ENCODE peak calls at places on chromosomes 11 and 22, in ten cellular contexts. N is stimulated activated CD4-positive, alpha-beta T cell treated with anti-CD3 and anti-CD28 coated beads, Interleukin-15, amount 100 ng/mL, for 1 hour; E is myocyte; M is activated CD8-positive, alpha-beta memory T cell treated with anti-CD3 and anti-CD28 coated beads, Interleukin-2, amount 50 U/mL, for 4 hours; C is neural progenitor cell; V is nucleus accumbens; X is IMR-90; Z is GM04504; Q is neuronal stem cell; G is smooth muscle cell of the brain vasculature. S is an unnamed sample.

GRCh38 chr11:70384486-70385152 is 13.7 kb upstream of the CTTN start:
- DNase-seq in V (no peak), Z (no peak), N (no peak), Q (no peak), C (no peak), X (no peak), E (no peak), G (no peak), M (no peak), S (no peak)

GRCh38 chr22:48365386-48365785 is 1462.3 kb downstream of the BRD1 start:
- DNase-seq in Z (no peak), V (no peak), G (no peak), N (no peak), M (no peak), Q (no peak), C (no peak), X (no peak), E (no peak), S (no peak)

GRCh38 chr22:29470159-29470855 is 9.7 kb upstream of the NEFH start:
- DNase-seq in X (peak), G (no peak), V (peak), M (peak), Z (no peak), C (peak), E (no peak), N (peak), Q (peak), S (peak)

GRCh38 chr22:20654343-20655208 is 119.3 kb upstream of the SERPIND1 start:
- DNase-seq in X (no peak), G (no peak), Q (no peak), E (no peak), M (no peak), V (no peak), Z (no peak), C (no peak), N (no peak), S (no peak)

GRCh38 chr22:36022162-36022561 is 6.5 kb downstream of the RBFOX2 start:
- DNase-seq in X (peak), C (no peak), N (no peak), G (no peak), M (no peak), V (no peak), Z (no peak), Q (no peak), E (peak), S (no peak)

GRCh38 chr22:50725597-50725996 is 12.4 kb upstream of the ACR start:
- DNase-seq in G (no peak), V (no peak), C (no peak), E (no peak), X (no peak), Z (no peak), M (no peak), N (no peak), Q (no peak), S (no peak)

GRCh38 chr22:19806213-19807160 is 45.9 kb downstream of the TBX1 start:
- DNase-seq in V (no peak), Z (no peak), Q (no peak), C (no peak), M (peak), G (no peak), N (no peak), E (no peak), X (no peak), S (no peak)

GRCh38 chr11:121241300-121242176 is 51.0 kb upstream of the SC5D start:
- DNase-seq in V (no peak), N (no peak), X (no peak), Q (no peak), G (no peak), M (no peak), C (peak), Z (no peak), E (peak), S (no peak)

GRCh38 chr22:49666146-49666809 is 161.4 kb downstream of the BRD1 start:
- DNase-seq in M (no peak), Q (no peak), N (no peak), G (no peak), C (no peak), X (no peak), Z (no peak), E (peak), V (no peak), S (no peak)

GRCh38 chr11:33616552-33616951 is 84.1 kb downstream of the C11orf91 start:
- DNase-seq in G (no peak), M (no peak), Z (peak), X (peak), E (no peak), V (no peak), C (no peak), Q (no peak), N (no peak), S (no peak)

GRCh38 chr22:49571326-49571725 is 256.3 kb downstream of the BRD1 start:
- DNase-seq in N (no peak), M (no peak), C (no peak), Z (no peak), X (no peak), Q (no peak), G (no peak), E (no peak), V (no peak), S (no peak)

GRCh38 chr11:11806586-11806985 is 35.2 kb upstream of the USP47 start:
- DNase-seq in E (peak), C (no peak), N (no peak), M (no peak), V (no peak), X (no peak), G (no peak), Z (no peak), Q (no peak), S (no peak)

GRCh38 chr11:124069429-124070401 is 28.6 kb upstream of the OR10G7 start:
- DNase-seq in N (no peak), X (peak), G (no peak), E (peak), M (peak), Z (peak), V (no peak), C (peak), Q (peak), S (peak)

GRCh38 chr11:17403977-17404759 is 15.7 kb upstream of the KCNJ11 start:
- DNase-seq in X (no peak), M (no peak), V (no peak), E (peak), Z (no peak), G (no peak), C (no peak), Q (no peak), N (no peak), S (no peak)

GRCh38 chr11:13013054-13013488 is 4.0 kb downstream of the RASSF10 start:
- DNase-seq in G (no peak), N (no peak), Q (no peak), E (no peak), X (no peak), V (no peak), M (no peak), C (no peak), Z (no peak), S (no peak)

GRCh38 chr11:121024989-121025388 is 1.1 kb downstream of the TBCEL start:
- DNase-seq in X (peak), V (no peak), E (peak), Q (no peak), M (no peak), N (no peak), Z (no peak), G (no peak), C (no peak), S (no peak)

GRCh38 chr11:79209540-79210266 is 231.1 kb downstream of the TENM4 start:
- DNase-seq in Q (no peak), C (no peak), M (no peak), V (no peak), Z (no peak), X (peak), E (no peak), N (no peak), G (no peak), S (no peak)

GRCh38 chr22:27734066-27734465 is 67.5 kb downstream of the MN1 start:
- DNase-seq in X (no peak), Q (no peak), V (no peak), N (no peak), E (no peak), G (no peak), M (no peak), Z (no peak), C (no peak), S (no peak)

GRCh38 chr11:126547691-126548090 is 192.2 kb downstream of the ST3GAL4 start:
- DNase-seq in Q (no peak), G (no peak), Z (no peak), N (no peak), M (no peak), C (no peak), E (no peak), X (peak), V (no peak), S (no peak)

GRCh38 chr22:29320546-29320945 is 5.0 kb upstream of the RASL10A start:
- DNase-seq in X (no peak), Z (no peak), E (no peak), Q (no peak), M (no peak), G (no peak), V (no peak), N (no peak), C (no peak), S (no peak)

GRCh38 chr11:79329561-79329960 is 111.3 kb downstream of the TENM4 start:
- DNase-seq in M (no peak), G (no peak), Q (no peak), N (no peak), C (no peak), V (no peak), X (no peak), Z (no peak), E (no peak), S (no peak)

GRCh38 chr22:32005453-32005852 is 37.6 kb upstream of the SLC5A1 start:
- DNase-seq in Q (no peak), M (no peak), V (no peak), G (no peak), Z (peak), X (peak), E (no peak), C (no peak), N (no peak), S (no peak)

GRCh38 chr11:46235777-46236688 is 41.4 kb upstream of the CREB3L1 start:
- DNase-seq in N (no peak), V (no peak), X (no peak), E (no peak), Z (no peak), M (no peak), C (no peak), Q (no peak), G (no peak), S (no peak)

GRCh38 chr11:69444381-69445130 is 36.9 kb upstream of the LINC01488 start:
- DNase-seq in G (no peak), M (no peak), Q (no peak), V (no peak), Z (peak), E (peak), X (peak), C (peak), N (no peak), S (no peak)

GRCh38 chr11:19243143-19243542 is 2.4 kb upstream of the E2F8 start:
- DNase-seq in Q (no peak), X (no peak), Z (no peak), M (no peak), V (no peak), N (no peak), G (no peak), C (no peak), E (no peak), S (no peak)

GRCh38 chr22:30192427-30192826 is 54.1 kb downstream of the LIF start:
- DNase-seq in M (no peak), Z (no peak), Q (no peak), E (no peak), C (no peak), X (no peak), N (no peak), G (no peak), V (no peak), S (no peak)

GRCh38 chr11:74683941-74684481 is 47.2 kb downstream of the CHRDL2 start:
- DNase-seq in C (no peak), G (no peak), Q (no peak), M (no peak), X (peak), V (no peak), Z (no peak), N (no peak), E (no peak), S (no peak)

GRCh38 chr22:49107961-49108530 is 719.6 kb downstream of the BRD1 start:
- DNase-seq in E (no peak), X (no peak), N (no peak), G (no peak), Q (no peak), V (no peak), M (no peak), C (no peak), Z (no peak), S (no peak)

S was measured in T-cell.